ENCODE peak calls at places on chromosomes 7 and 10, in eight cellular contexts. B is endothelial cell, N is nephron progenitor cell, P is cardiac muscle cell, Z is heart right ventricle, O is right atrium auricular region, R is endothelial cell of umbilical vein, J is fibroblast of lung. C is an unnamed sample.

GRCh38 chr10:22369433-22370072 is 24.3 kb downstream of the SPAG6 start:
- DNase-seq in B (no peak), N (no peak), P (peak; percentile 46), Z (no peak), O (no peak), R (peak; percentile 64), J (peak; percentile 56), C (no peak)

GRCh38 chr10:25698638-25699037 is 235.4 kb upstream of the MYO3A start:
- DNase-seq in B (no peak), N (no peak), P (no peak), Z (no peak), O (no peak), R (no peak), J (no peak), C (no peak)

GRCh38 chr10:120455004-120455403 is 2.0 kb upstream of the PLPP4 start:
- DNase-seq in B (no peak), N (no peak), P (no peak), Z (no peak), O (no peak), R (no peak), J (no peak), C (no peak)

GRCh38 chr7:3200504-3200903 is 100.5 kb upstream of the SDK1 start:
- DNase-seq in B (peak; percentile 40), N (no peak), P (peak; percentile 81), Z (no peak), O (no peak), R (peak; percentile 36), J (peak; percentile 71), C (no peak)

GRCh38 chr10:70055550-70055949 is 2.9 kb downstream of the MACROH2A2 start:
- DNase-seq in B (no peak), N (no peak), P (no peak), Z (no peak), O (no peak), R (no peak), J (no peak), C (no peak)

GRCh38 chr10:87659571-87660483 is at the start of gene PAPSS2:
- DNase-seq in B (peak; percentile 55), N (peak; percentile 72), P (peak; percentile 83), Z (peak; percentile 66), O (peak; percentile 65), R (peak; percentile 72), J (peak; percentile 63), C (peak; percentile 73)

GRCh38 chr10:14543048-14543903 is 212.6 kb upstream of the FRMD4A start:
- DNase-seq in B (no peak), N (no peak), P (peak; percentile 44), Z (peak; percentile 37), O (no peak), R (no peak), J (peak; percentile 47), C (no peak)

GRCh38 chr10:110081914-110082313 is 74.1 kb downstream of the ADD3 start:
- DNase-seq in B (peak; percentile 57), N (no peak), P (peak; percentile 90), Z (peak; percentile 35), O (no peak), R (peak; percentile 97), J (no peak), C (no peak)

GRCh38 chr7:157392256-157393037 is 55.6 kb downstream of the DNAJB6 start:
- DNase-seq in B (no peak), N (no peak), P (no peak), Z (no peak), O (no peak), R (no peak), J (no peak), C (no peak)

GRCh38 chr7:66626236-66626957 is 2.3 kb upstream of the KCTD7 start:
- DNase-seq in B (no peak), N (no peak), P (peak; percentile 42), Z (no peak), O (no peak), R (no peak), J (peak; percentile 27), C (no peak)

GRCh38 chr10:96512524-96512991 is 1.2 kb downstream of the TLL2 start:
- DNase-seq in B (peak; percentile 38), N (peak; percentile 54), P (peak; percentile 26), Z (peak; percentile 29), O (no peak), R (peak; percentile 21), J (peak; percentile 14), C (no peak)

GRCh38 chr10:116756277-116756676 is 13.9 kb upstream of the HSPA12A start:
- DNase-seq in B (no peak), N (no peak), P (peak; percentile 62), Z (no peak), O (no peak), R (no peak), J (peak; percentile 25), C (no peak)

GRCh38 chr7:114649689-114650088 is 235.1 kb downstream of the FOXP2 start:
- DNase-seq in B (no peak), N (no peak), P (no peak), Z (no peak), O (no peak), R (no peak), J (no peak), C (no peak)

GRCh38 chr7:22549051-22549450 is 49.1 kb upstream of the STEAP1B start:
- DNase-seq in B (no peak), N (no peak), P (no peak), Z (no peak), O (no peak), R (no peak), J (no peak), C (no peak)

GRCh38 chr7:24764972-24765744 is 7.9 kb upstream of the GSDME start:
- DNase-seq in B (no peak), N (no peak), P (peak; percentile 48), Z (no peak), O (no peak), R (no peak), J (peak; percentile 78), C (no peak)

GRCh38 chr7:83204715-83205114 is 42.0 kb upstream of the PCLO start:
- DNase-seq in B (no peak), N (no peak), P (no peak), Z (no peak), O (no peak), R (no peak), J (no peak), C (no peak)

GRCh38 chr7:150962743-150963399 is 15.2 kb downstream of the KCNH2 start:
- DNase-seq in B (peak; percentile 69), N (peak; percentile 75), P (peak; percentile 49), Z (peak; percentile 69), O (no peak), R (peak; percentile 36), J (peak; percentile 27), C (no peak)

GRCh38 chr7:13628231-13629001 is 361.1 kb downstream of the ETV1 start:
- DNase-seq in B (no peak), N (no peak), P (peak; percentile 29), Z (no peak), O (no peak), R (no peak), J (peak; percentile 17), C (no peak)

GRCh38 chr7:39921505-39922250 is 28.4 kb upstream of the CDK13 start:
- DNase-seq in B (no peak), N (no peak), P (no peak), Z (no peak), O (no peak), R (no peak), J (no peak), C (no peak)

GRCh38 chr10:13969118-13969791 is 361.5 kb downstream of the FRMD4A start:
- DNase-seq in B (no peak), N (no peak), P (no peak), Z (no peak), O (no peak), R (no peak), J (no peak), C (no peak)

GRCh38 chr10:15775513-15775912 is 55.8 kb upstream of the ITGA8 start:
- DNase-seq in B (no peak), N (no peak), P (peak; percentile 76), Z (no peak), O (no peak), R (no peak), J (peak; percentile 85), C (no peak)

GRCh38 chr7:107746006-107746405 is 2.1 kb downstream of the CBLL1 start:
- DNase-seq in B (no peak), N (no peak), P (no peak), Z (no peak), O (no peak), R (peak; percentile 71), J (no peak), C (no peak)

GRCh38 chr7:128876127-128876526 is 13.5 kb downstream of the ATP6V1F start:
- DNase-seq in B (no peak), N (no peak), P (no peak), Z (no peak), O (no peak), R (no peak), J (no peak), C (no peak)

GRCh38 chr7:44471850-44472249 is 18.6 kb downstream of the NUDCD3 start:
- DNase-seq in B (no peak), N (no peak), P (no peak), Z (no peak), O (no peak), R (no peak), J (no peak), C (no peak)

GRCh38 chr7:42014625-42015412 is 222.2 kb downstream of the GLI3 start:
- DNase-seq in B (peak; percentile 45), N (peak; percentile 50), P (peak; percentile 60), Z (no peak), O (no peak), R (peak; percentile 42), J (peak; percentile 68), C (no peak)

GRCh38 chr10:132195366-132196075 is 8.8 kb downstream of the DPYSL4 start:
- DNase-seq in B (no peak), N (no peak), P (no peak), Z (no peak), O (no peak), R (no peak), J (no peak), C (no peak)
- TF ChIP-seq CTCF in B (no peak), N (no peak), P (no peak), Z (no peak), O (no peak), R (no peak), J (no peak), C (no peak)

GRCh38 chr10:66378117-66378876 is 547.5 kb upstream of the LRRTM3 start:
- DNase-seq in B (no peak), N (no peak), P (no peak), Z (no peak), O (no peak), R (no peak), J (peak; percentile 22), C (no peak)
- TF ChIP-seq CTCF in B (no peak), N (no peak), P (no peak), Z (no peak), O (no peak), R (no peak), J (no peak), C (no peak)

GRCh38 chr7:142519077-142519789 is 230.0 kb upstream of the PRSS1 start:
- DNase-seq in B (no peak), N (no peak), P (no peak), Z (no peak), O (no peak), R (no peak), J (peak; percentile 35), C (no peak)
- TF ChIP-seq CTCF in B (no peak), N (no peak), P (no peak), Z (no peak), O (no peak), R (no peak), J (no peak), C (no peak)

GRCh38 chr10:46022978-46023702 is 7.3 kb downstream of the NCOA4 start:
- DNase-seq in B (peak; percentile 92), N (peak; percentile 94), P (peak; percentile 93), Z (peak; percentile 93), O (peak; percentile 90), R (peak; percentile 95), J (peak; percentile 94), C (peak; percentile 83)
- TF ChIP-seq CTCF in B (no peak), N (peak; percentile 19), P (peak; percentile 32), Z (no peak), O (peak; percentile 45), R (no peak), J (no peak), C (peak; percentile 16)

C was measured in type B pancreatic cell.